ENCODE peak calls at places on chromosomes 13 and 19, in eight cellular contexts. Q, C, K, W, F, S, N and M are unnamed samples.

GRCh38 chr13:77325371-77325941 is 1.4 kb downstream of the MYCBP2 start:
- DNase-seq in S (no peak), F (peak), W (no peak), Q (no peak), K (no peak), N (peak), C (no peak), M (no peak)

GRCh38 chr19:24078688-24079087 is 8.3 kb upstream of the ZNF254 start:
- DNase-seq in F (no peak), N (no peak), S (no peak), K (no peak), Q (no peak), C (no peak), W (no peak), M (no peak)

GRCh38 chr19:56637976-56638555 is 4.9 kb upstream of the SMIM17 start:
- DNase-seq in K (no peak), Q (peak), N (peak), C (peak), W (peak), F (peak), S (no peak), M (peak)

GRCh38 chr13:34411881-34412280 is 530.2 kb upstream of the NBEA start:
- DNase-seq in N (no peak), S (no peak), K (no peak), C (no peak), Q (no peak), W (no peak), F (no peak), M (no peak)

GRCh38 chr19:51724543-51724942 is 752 bp upstream of the HAS1 start:
- DNase-seq in Q (no peak), K (no peak), N (no peak), C (no peak), S (no peak), F (peak), W (no peak), M (no peak)

GRCh38 chr13:113004126-113004525 is 35.1 kb downstream of the MCF2L start:
- DNase-seq in W (no peak), K (no peak), C (no peak), F (no peak), Q (no peak), S (no peak), N (no peak), M (no peak)

GRCh38 chr13:110129076-110129475 is 177.9 kb downstream of the COL4A1 start:
- DNase-seq in W (no peak), C (no peak), N (no peak), F (no peak), K (no peak), S (no peak), Q (no peak), M (no peak)

GRCh38 chr19:27974082-27974513 is 1238.9 kb downstream of the UQCRFS1 start:
- DNase-seq in W (no peak), S (peak), N (no peak), Q (no peak), F (peak), C (peak), K (no peak), M (no peak)

GRCh38 chr19:1041835-1042685 is 2.2 kb downstream of the ABCA7 start:
- DNase-seq in Q (no peak), S (no peak), K (peak), C (peak), W (no peak), N (no peak), F (peak), M (no peak)

GRCh38 chr19:13689050-13689449 is 75.3 kb upstream of the MRI1 start:
- DNase-seq in W (peak), F (peak), N (no peak), Q (no peak), K (no peak), S (peak), C (no peak), M (peak)

GRCh38 chr13:20550799-20551198 is 16.2 kb upstream of the IFT88 start:
- DNase-seq in N (no peak), C (no peak), S (no peak), F (no peak), W (no peak), Q (no peak), K (no peak), M (no peak)

GRCh38 chr13:48411281-48412099 is 1.4 kb downstream of the LPAR6 start:
- DNase-seq in Q (no peak), S (no peak), W (peak), F (peak), N (peak), C (peak), K (no peak), M (no peak)

GRCh38 chr19:16040642-16041041 is 35.7 kb upstream of the TPM4 start:
- DNase-seq in Q (no peak), N (no peak), C (no peak), F (peak), K (no peak), W (peak), S (no peak), M (no peak)

GRCh38 chr19:1093811-1094553 is 1.2 kb downstream of the POLR2E start:
- DNase-seq in S (no peak), K (no peak), C (no peak), W (no peak), F (no peak), N (no peak), Q (peak), M (no peak)

GRCh38 chr13:52159159-52159982 is at the start of gene NEK3:
- DNase-seq in Q (peak), S (peak), N (peak), W (peak), K (peak), C (peak), F (peak), M (peak)

GRCh38 chr19:18408053-18408476 is 10.6 kb upstream of the LRRC25 start:
- DNase-seq in C (peak), W (no peak), N (peak), S (peak), K (peak), Q (peak), F (no peak), M (peak)

GRCh38 chr19:23996549-23996948 is 81.9 kb downstream of the ZNF726 start:
- DNase-seq in W (no peak), S (peak), F (peak), C (no peak), Q (no peak), K (no peak), N (no peak), M (peak)

GRCh38 chr19:10510301-10510802 is 6.9 kb downstream of the S1PR5 start:
- DNase-seq in N (peak), C (no peak), K (peak), Q (no peak), F (peak), S (peak), W (no peak), M (peak)

GRCh38 chr13:38262211-38262610 is 87.4 kb upstream of the UFM1 start:
- DNase-seq in K (no peak), Q (no peak), S (no peak), F (peak), C (no peak), N (no peak), W (no peak), M (no peak)

GRCh38 chr19:1170938-1171754 is 2.9 kb downstream of the SBNO2 start:
- DNase-seq in C (no peak), N (no peak), K (peak), W (no peak), Q (no peak), S (peak), F (no peak), M (no peak)

GRCh38 chr13:113209880-113210421 is 538 bp downstream of the CUL4A start:
- DNase-seq in K (peak), Q (peak), C (peak), S (peak), W (peak), F (peak), N (peak), M (peak)

GRCh38 chr19:1221141-1221903 is 15.7 kb downstream of the STK11 start:
- DNase-seq in N (no peak), C (no peak), W (peak), K (no peak), Q (peak), F (peak), S (no peak), M (no peak)

GRCh38 chr13:113493315-113493951 is 2.9 kb upstream of the DCUN1D2 start:
- DNase-seq in Q (no peak), F (peak), W (peak), C (peak), K (no peak), N (no peak), S (no peak), M (peak)

GRCh38 chr19:18756896-18757295 is 34.2 kb downstream of the COMP start:
- DNase-seq in S (no peak), C (no peak), N (no peak), F (no peak), W (no peak), Q (no peak), K (peak), M (no peak)

GRCh38 chr19:11380653-11381534 is 3.2 kb downstream of the EPOR start:
- DNase-seq in F (peak), Q (peak), N (peak), K (peak), S (peak), C (peak), W (peak), M (peak)

GRCh38 chr13:105991622-105992254 is 543.7 kb downstream of the EFNB2 start:
- DNase-seq in F (peak), N (no peak), W (peak), Q (no peak), S (peak), C (no peak), K (peak), M (no peak)

GRCh38 chr13:27375686-27376326 is 48.6 kb upstream of the GTF3A start:
- DNase-seq in K (no peak), Q (peak), C (peak), W (peak), S (peak), N (peak), F (peak), M (peak)

GRCh38 chr19:3369337-3370213 is 3.2 kb downstream of the NFIC start:
- DNase-seq in W (peak), S (no peak), F (peak), Q (peak), K (peak), N (no peak), C (peak), M (no peak)

GRCh38 chr13:72920097-72920496 is 138.2 kb downstream of the PIBF1 start:
- DNase-seq in S (no peak), K (no peak), N (no peak), W (peak), Q (no peak), F (peak), C (no peak), M (no peak)

GRCh38 chr13:97724450-97724849 is 229.0 kb upstream of the IPO5 start:
- DNase-seq in S (no peak), F (no peak), N (no peak), W (no peak), Q (no peak), C (no peak), K (no peak), M (no peak)

GRCh38 chr19:28864024-28864503 is 348.9 kb downstream of the UQCRFS1 start:
- DNase-seq in W (no peak), K (no peak), C (no peak), S (no peak), Q (peak), F (no peak), N (no peak), M (no peak)

GRCh38 chr19:47402504-47402903 is 16.8 kb downstream of the MEIS3 start:
- DNase-seq in S (no peak), F (no peak), N (no peak), Q (no peak), C (no peak), W (no peak), K (peak), M (no peak)

GRCh38 chr19:50723069-50723468 is at the start of gene CLEC11A:
- DNase-seq in Q (peak), C (peak), N (no peak), W (peak), F (peak), S (no peak), K (no peak), M (no peak)